ENCODE peak calls at places on chromosomes 1 and 21, in seven cellular contexts. One of them, this sample, is unnamed.

GRCh38 chr1:203084588-203085527 is 954 bp downstream of the MYOG start:
- DNase-seq in lower lobe of right lung: no peak
- DNase-seq in PC-3: peak; percentile 42
- DNase-seq in mesothelial cell of epicardium: no peak
- DNase-seq in ovary: no peak
- DNase-seq in CD4-positive, alpha-beta T cell: no peak
- DNase-seq in brain microvascular endothelial cell: no peak
- DNase-seq in this sample: no peak

GRCh38 chr21:33149166-33149565 is 79.2 kb downstream of the OLIG1 start:
- DNase-seq in ovary: no peak
- DNase-seq in mesothelial cell of epicardium: no peak
- DNase-seq in lower lobe of right lung: no peak
- DNase-seq in CD4-positive, alpha-beta T cell: no peak
- DNase-seq in brain microvascular endothelial cell: no peak
- DNase-seq in PC-3: no peak
- DNase-seq in this sample: no peak

GRCh38 chr1:144101397-144102050 is 129.7 kb upstream of the FAM72C start:
- DNase-seq in ovary: peak; percentile 15
- DNase-seq in lower lobe of right lung: peak; percentile 66
- DNase-seq in CD4-positive, alpha-beta T cell: peak; percentile 11
- DNase-seq in mesothelial cell of epicardium: peak; percentile 30
- DNase-seq in brain microvascular endothelial cell: no peak
- DNase-seq in PC-3: peak; percentile 40
- DNase-seq in this sample: peak; percentile 1

GRCh38 chr1:33025761-33026160 is 10.9 kb downstream of the AK2 start:
- DNase-seq in brain microvascular endothelial cell: no peak
- DNase-seq in PC-3: no peak
- DNase-seq in lower lobe of right lung: no peak
- DNase-seq in mesothelial cell of epicardium: no peak
- DNase-seq in CD4-positive, alpha-beta T cell: no peak
- DNase-seq in ovary: no peak
- DNase-seq in this sample: no peak

GRCh38 chr1:12608311-12608957 is 9.6 kb downstream of the DHRS3 start:
- DNase-seq in ovary: no peak
- DNase-seq in lower lobe of right lung: no peak
- DNase-seq in PC-3: peak; percentile 7
- DNase-seq in CD4-positive, alpha-beta T cell: no peak
- DNase-seq in mesothelial cell of epicardium: no peak
- DNase-seq in brain microvascular endothelial cell: no peak
- DNase-seq in this sample: no peak

GRCh38 chr1:88595355-88595754 is 88.7 kb upstream of the PKN2 start:
- DNase-seq in CD4-positive, alpha-beta T cell: no peak
- DNase-seq in brain microvascular endothelial cell: peak; percentile 39
- DNase-seq in mesothelial cell of epicardium: no peak
- DNase-seq in ovary: no peak
- DNase-seq in lower lobe of right lung: no peak
- DNase-seq in PC-3: peak; percentile 74
- DNase-seq in this sample: no peak

GRCh38 chr1:14238472-14239059 is 359.9 kb upstream of the KAZN start:
- DNase-seq in mesothelial cell of epicardium: no peak
- DNase-seq in CD4-positive, alpha-beta T cell: no peak
- DNase-seq in lower lobe of right lung: peak; percentile 70
- DNase-seq in ovary: peak; percentile 28
- DNase-seq in PC-3: no peak
- DNase-seq in brain microvascular endothelial cell: no peak
- DNase-seq in this sample: no peak

GRCh38 chr1:53289050-53289429 is 38.8 kb downstream of the LRP8 start:
- DNase-seq in ovary: no peak
- DNase-seq in CD4-positive, alpha-beta T cell: no peak
- DNase-seq in brain microvascular endothelial cell: no peak
- DNase-seq in PC-3: no peak
- DNase-seq in mesothelial cell of epicardium: no peak
- DNase-seq in lower lobe of right lung: no peak
- DNase-seq in this sample: no peak

GRCh38 chr1:193462629-193463320 is 276.4 kb upstream of the B3GALT2 start:
- DNase-seq in CD4-positive, alpha-beta T cell: no peak
- DNase-seq in brain microvascular endothelial cell: peak; percentile 9
- DNase-seq in ovary: no peak
- DNase-seq in mesothelial cell of epicardium: no peak
- DNase-seq in lower lobe of right lung: no peak
- DNase-seq in PC-3: no peak
- DNase-seq in this sample: no peak

GRCh38 chr1:212721388-212722247 is 22.0 kb upstream of the BATF3 start:
- DNase-seq in lower lobe of right lung: no peak
- DNase-seq in mesothelial cell of epicardium: no peak
- DNase-seq in brain microvascular endothelial cell: peak; percentile 45
- DNase-seq in CD4-positive, alpha-beta T cell: no peak
- DNase-seq in PC-3: peak; percentile 99
- DNase-seq in ovary: no peak
- DNase-seq in this sample: no peak

GRCh38 chr1:23556661-23557470 is 2.4 kb downstream of the ID3 start:
- DNase-seq in CD4-positive, alpha-beta T cell: no peak
- DNase-seq in lower lobe of right lung: no peak
- DNase-seq in ovary: no peak
- DNase-seq in brain microvascular endothelial cell: peak; percentile 82
- DNase-seq in PC-3: no peak
- DNase-seq in mesothelial cell of epicardium: no peak
- DNase-seq in this sample: no peak

GRCh38 chr1:153977250-153978240 is at the start of gene JTB:
- DNase-seq in brain microvascular endothelial cell: peak; percentile 85
- DNase-seq in mesothelial cell of epicardium: peak; percentile 63
- DNase-seq in lower lobe of right lung: peak; percentile 95
- DNase-seq in CD4-positive, alpha-beta T cell: peak; percentile 73
- DNase-seq in ovary: peak; percentile 86
- DNase-seq in PC-3: peak; percentile 89
- DNase-seq in this sample: peak; percentile 62

GRCh38 chr1:203124011-203124410 is 3.5 kb upstream of the ADORA1 start:
- DNase-seq in ovary: no peak
- DNase-seq in lower lobe of right lung: no peak
- DNase-seq in mesothelial cell of epicardium: no peak
- DNase-seq in PC-3: no peak
- DNase-seq in brain microvascular endothelial cell: no peak
- DNase-seq in CD4-positive, alpha-beta T cell: no peak
- DNase-seq in this sample: no peak

GRCh38 chr1:38477811-38478210 is 381.8 kb downstream of the RRAGC start:
- DNase-seq in lower lobe of right lung: no peak
- DNase-seq in CD4-positive, alpha-beta T cell: no peak
- DNase-seq in brain microvascular endothelial cell: no peak
- DNase-seq in mesothelial cell of epicardium: no peak
- DNase-seq in PC-3: no peak
- DNase-seq in ovary: no peak
- DNase-seq in this sample: no peak

GRCh38 chr1:226308166-226308722 is 720 bp downstream of the LIN9 start:
- DNase-seq in ovary: peak; percentile 18
- DNase-seq in mesothelial cell of epicardium: no peak
- DNase-seq in brain microvascular endothelial cell: no peak
- DNase-seq in PC-3: peak; percentile 33
- DNase-seq in lower lobe of right lung: no peak
- DNase-seq in CD4-positive, alpha-beta T cell: no peak
- DNase-seq in this sample: no peak

GRCh38 chr1:81706650-81707435 is 93.9 kb upstream of the ADGRL2 start:
- DNase-seq in CD4-positive, alpha-beta T cell: no peak
- DNase-seq in ovary: no peak
- DNase-seq in brain microvascular endothelial cell: peak; percentile 21
- DNase-seq in mesothelial cell of epicardium: no peak
- DNase-seq in lower lobe of right lung: no peak
- DNase-seq in PC-3: peak; percentile 77
- DNase-seq in this sample: no peak

GRCh38 chr1:27668808-27669723 is 2.9 kb downstream of the IFI6 start:
- DNase-seq in PC-3: peak; percentile 74
- DNase-seq in brain microvascular endothelial cell: peak; percentile 61
- DNase-seq in ovary: peak; percentile 68
- DNase-seq in lower lobe of right lung: peak; percentile 88
- DNase-seq in CD4-positive, alpha-beta T cell: peak; percentile 81
- DNase-seq in mesothelial cell of epicardium: peak; percentile 64
- DNase-seq in this sample: peak; percentile 79

GRCh38 chr1:154352245-154352580 is 26.9 kb downstream of the ATP8B2 start:
- DNase-seq in mesothelial cell of epicardium: no peak
- DNase-seq in brain microvascular endothelial cell: no peak
- DNase-seq in lower lobe of right lung: no peak
- DNase-seq in CD4-positive, alpha-beta T cell: no peak
- DNase-seq in PC-3: no peak
- DNase-seq in ovary: no peak
- DNase-seq in this sample: no peak

GRCh38 chr1:218353656-218354055 is 8.5 kb downstream of the TGFB2 start:
- DNase-seq in brain microvascular endothelial cell: no peak
- DNase-seq in ovary: no peak
- DNase-seq in CD4-positive, alpha-beta T cell: no peak
- DNase-seq in lower lobe of right lung: no peak
- DNase-seq in mesothelial cell of epicardium: no peak
- DNase-seq in PC-3: no peak
- DNase-seq in this sample: no peak

GRCh38 chr1:218350909-218351616 is 5.9 kb downstream of the TGFB2 start:
- DNase-seq in brain microvascular endothelial cell: peak; percentile 80
- DNase-seq in CD4-positive, alpha-beta T cell: no peak
- DNase-seq in mesothelial cell of epicardium: no peak
- DNase-seq in lower lobe of right lung: no peak
- DNase-seq in ovary: no peak
- DNase-seq in PC-3: peak; percentile 55
- DNase-seq in this sample: no peak

GRCh38 chr1:218349365-218350021 is 4.4 kb downstream of the TGFB2 start:
- DNase-seq in PC-3: peak; percentile 74
- DNase-seq in brain microvascular endothelial cell: no peak
- DNase-seq in lower lobe of right lung: no peak
- DNase-seq in mesothelial cell of epicardium: no peak
- DNase-seq in ovary: no peak
- DNase-seq in CD4-positive, alpha-beta T cell: no peak
- DNase-seq in this sample: no peak

GRCh38 chr1:218350022-218350525 is 4.9 kb downstream of the TGFB2 start:
- DNase-seq in brain microvascular endothelial cell: no peak
- DNase-seq in ovary: no peak
- DNase-seq in PC-3: no peak
- DNase-seq in lower lobe of right lung: no peak
- DNase-seq in mesothelial cell of epicardium: no peak
- DNase-seq in CD4-positive, alpha-beta T cell: no peak
- DNase-seq in this sample: no peak

GRCh38 chr1:218351617-218352438 is 6.7 kb downstream of the TGFB2 start:
- DNase-seq in CD4-positive, alpha-beta T cell: no peak
- DNase-seq in mesothelial cell of epicardium: no peak
- DNase-seq in ovary: no peak
- DNase-seq in lower lobe of right lung: no peak
- DNase-seq in brain microvascular endothelial cell: peak; percentile 80
- DNase-seq in PC-3: peak; percentile 49
- DNase-seq in this sample: no peak
- TF ChIP-seq CTCF in CD4-positive, alpha-beta T cell: peak; percentile 31
- TF ChIP-seq CTCF in mesothelial cell of epicardium: no peak
- TF ChIP-seq CTCF in ovary: peak; percentile 52
- TF ChIP-seq CTCF in lower lobe of right lung: peak; percentile 48
- TF ChIP-seq CTCF in brain microvascular endothelial cell: peak; percentile 76
- TF ChIP-seq CTCF in PC-3: peak; percentile 58
- TF ChIP-seq CTCF in this sample: peak; percentile 46

GRCh38 chr1:19209990-19210771 is at the start of gene UBR4:
- DNase-seq in PC-3: peak; percentile 97
- DNase-seq in ovary: peak; percentile 94
- DNase-seq in brain microvascular endothelial cell: peak; percentile 88
- DNase-seq in lower lobe of right lung: peak; percentile 97
- DNase-seq in mesothelial cell of epicardium: peak; percentile 86
- DNase-seq in CD4-positive, alpha-beta T cell: peak; percentile 93
- DNase-seq in this sample: peak; percentile 97

GRCh38 chr1:19209439-19209989 is 552 bp downstream of the UBR4 start:
- DNase-seq in mesothelial cell of epicardium: no peak
- DNase-seq in brain microvascular endothelial cell: peak; percentile 41
- DNase-seq in PC-3: peak; percentile 5
- DNase-seq in lower lobe of right lung: peak; percentile 61
- DNase-seq in ovary: no peak
- DNase-seq in CD4-positive, alpha-beta T cell: peak; percentile 3
- DNase-seq in this sample: peak; percentile 6

GRCh38 chr1:19210772-19211549 is 895 bp upstream of the UBR4 start:
- DNase-seq in brain microvascular endothelial cell: no peak
- DNase-seq in mesothelial cell of epicardium: no peak
- DNase-seq in lower lobe of right lung: no peak
- DNase-seq in ovary: no peak
- DNase-seq in PC-3: peak; percentile 7
- DNase-seq in CD4-positive, alpha-beta T cell: no peak
- DNase-seq in this sample: no peak

GRCh38 chr1:19213580-19213979 is 3.5 kb upstream of the UBR4 start:
- DNase-seq in brain microvascular endothelial cell: no peak
- DNase-seq in lower lobe of right lung: no peak
- DNase-seq in mesothelial cell of epicardium: no peak
- DNase-seq in CD4-positive, alpha-beta T cell: no peak
- DNase-seq in PC-3: no peak
- DNase-seq in ovary: no peak
- DNase-seq in this sample: no peak

GRCh38 chr1:19212167-19212566 is 2.1 kb upstream of the UBR4 start:
- DNase-seq in brain microvascular endothelial cell: no peak
- DNase-seq in lower lobe of right lung: no peak
- DNase-seq in ovary: no peak
- DNase-seq in PC-3: no peak
- DNase-seq in mesothelial cell of epicardium: no peak
- DNase-seq in CD4-positive, alpha-beta T cell: no peak
- DNase-seq in this sample: no peak
- TF ChIP-seq CTCF in brain microvascular endothelial cell: no peak
- TF ChIP-seq CTCF in lower lobe of right lung: no peak
- TF ChIP-seq CTCF in ovary: no peak
- TF ChIP-seq CTCF in PC-3: no peak
- TF ChIP-seq CTCF in mesothelial cell of epicardium: no peak
- TF ChIP-seq CTCF in CD4-positive, alpha-beta T cell: no peak
- TF ChIP-seq CTCF in this sample: no peak

DNA sequence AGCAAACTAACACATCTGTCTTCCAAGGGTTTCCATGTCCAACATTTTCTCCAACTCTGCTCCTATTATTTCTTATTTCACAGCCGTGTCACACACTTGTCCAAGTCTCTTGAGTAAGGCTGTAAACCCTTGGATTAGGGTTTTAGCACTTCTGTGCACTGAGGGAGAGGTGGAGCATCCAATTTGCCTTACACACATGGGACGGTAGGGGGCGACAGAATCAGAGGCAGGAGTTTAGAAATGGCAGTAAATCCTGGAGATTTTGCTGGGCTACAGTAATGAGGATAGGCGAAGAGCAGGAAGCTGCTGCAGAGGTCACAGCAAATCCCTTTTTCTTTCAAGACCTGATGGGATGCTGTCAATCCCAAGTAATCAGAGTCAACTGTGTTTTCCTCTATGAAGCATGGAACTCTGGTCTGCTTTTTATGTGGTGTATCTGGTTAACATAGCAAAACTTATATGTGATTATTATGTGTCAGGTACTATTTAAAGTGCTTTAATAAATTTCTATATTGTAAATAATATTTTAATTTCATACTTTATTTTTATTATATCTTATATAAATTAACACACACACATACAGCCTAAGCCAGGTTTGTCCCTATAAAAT is 15.4 kb upstream of the LCE5A start:
- DNase-seq in brain microvascular endothelial cell: no peak
- DNase-seq in ovary: no peak
- DNase-seq in lower lobe of right lung: no peak
- DNase-seq in CD4-positive, alpha-beta T cell: no peak
- DNase-seq in mesothelial cell of epicardium: no peak
- DNase-seq in PC-3: peak; percentile 58
- DNase-seq in this sample: no peak
- TF ChIP-seq CTCF in brain microvascular endothelial cell: peak; percentile 64
- TF ChIP-seq CTCF in ovary: no peak
- TF ChIP-seq CTCF in lower lobe of right lung: peak; percentile 36
- TF ChIP-seq CTCF in CD4-positive, alpha-beta T cell: no peak
- TF ChIP-seq CTCF in mesothelial cell of epicardium: no peak
- TF ChIP-seq CTCF in PC-3: peak; percentile 84
- TF ChIP-seq CTCF in this sample: no peak

DNA sequence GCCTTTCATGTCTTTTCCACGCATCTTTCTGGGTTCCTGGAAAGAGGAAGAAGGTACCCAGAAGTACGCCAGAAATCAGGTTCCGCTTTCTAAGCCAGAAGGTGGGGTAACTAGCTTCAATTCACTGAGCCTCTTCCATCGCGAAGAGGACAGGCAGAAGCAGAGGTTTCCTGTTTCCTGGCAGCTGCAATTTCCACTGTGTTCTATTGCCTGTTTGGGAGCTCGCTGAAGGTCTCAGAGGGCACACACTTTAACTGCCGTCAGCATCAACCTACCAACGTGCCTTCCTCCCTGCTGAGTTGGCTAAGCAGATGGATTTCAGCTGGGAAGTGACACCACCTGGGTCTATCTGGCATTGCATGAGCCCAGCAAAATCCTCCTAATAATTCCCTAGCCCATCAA is 10.0 kb downstream of the NCF2 start:
- DNase-seq in PC-3: peak; percentile 54
- DNase-seq in ovary: no peak
- DNase-seq in lower lobe of right lung: no peak
- DNase-seq in brain microvascular endothelial cell: no peak
- DNase-seq in mesothelial cell of epicardium: no peak
- DNase-seq in CD4-positive, alpha-beta T cell: no peak
- DNase-seq in this sample: no peak
- TF ChIP-seq CTCF in PC-3: peak; percentile 45
- TF ChIP-seq CTCF in ovary: no peak
- TF ChIP-seq CTCF in lower lobe of right lung: peak; percentile 10
- TF ChIP-seq CTCF in brain microvascular endothelial cell: no peak
- TF ChIP-seq CTCF in mesothelial cell of epicardium: no peak
- TF ChIP-seq CTCF in CD4-positive, alpha-beta T cell: peak; percentile 8
- TF ChIP-seq CTCF in this sample: no peak

This sample was measured in CD8-positive, alpha-beta T cell.